ENCODE peak calls at places on chromosome 11, in five cellular contexts. L is endodermal cell, W is testis, T is dorsolateral prefrontal cortex, A is prostate gland. F is an unnamed sample.

GRCh38 chr11:36508743-36509142 is 1.3 kb downstream of the TRAF6 start:
- DNase-seq in L (no peak), W (no peak), T (no peak), A (no peak), F (no peak)

GRCh38 chr11:92296138-92296515 is 71.5 kb downstream of the FAT3 start:
- DNase-seq in L (no peak), W (no peak), T (no peak), A (no peak), F (no peak)

GRCh38 chr11:19873730-19874129 is 161.1 kb downstream of the NAV2 start:
- DNase-seq in L (peak; percentile 72), W (no peak), T (no peak), A (no peak), F (no peak)

GRCh38 chr11:2308713-2309112 is 6.9 kb downstream of the TSPAN32 start:
- DNase-seq in L (no peak), W (no peak), T (no peak), A (no peak), F (no peak)

GRCh38 chr11:57475191-57475590 is 14.9 kb downstream of the RTN4RL2 start:
- DNase-seq in L (no peak), W (no peak), T (no peak), A (no peak), F (no peak)

GRCh38 chr11:95245038-95245437 is 14.0 kb upstream of the SESN3 start:
- DNase-seq in L (no peak), W (no peak), T (no peak), A (no peak), F (no peak)

GRCh38 chr11:64447717-64448598 is 89.0 kb downstream of the RPS6KA4 start:
- DNase-seq in L (peak; percentile 55), W (peak; percentile 44), T (no peak), A (peak; percentile 74), F (no peak)

GRCh38 chr11:122642472-122642922 is 13.0 kb upstream of the UBASH3B start:
- DNase-seq in L (no peak), W (no peak), T (no peak), A (no peak), F (no peak)

GRCh38 chr11:64219354-64219684 is 6.7 kb downstream of the TRPT1 start:
- DNase-seq in L (no peak), W (no peak), T (no peak), A (no peak), F (no peak)

GRCh38 chr11:33893711-33894401 is 2.0 kb upstream of the LMO2 start:
- DNase-seq in L (no peak), W (no peak), T (no peak), A (no peak), F (no peak)

GRCh38 chr11:97990162-97990920 is 1030.4 kb upstream of the CNTN5 start:
- DNase-seq in L (no peak), W (no peak), T (no peak), A (no peak), F (no peak)

GRCh38 chr11:23313001-23313400 is 452.7 kb upstream of the CCDC179 start:
- DNase-seq in L (no peak), W (no peak), T (no peak), A (no peak), F (no peak)

GRCh38 chr11:89293966-89294679 is 116.4 kb downstream of the TYR start:
- DNase-seq in L (peak; percentile 81), W (peak; percentile 17), T (no peak), A (no peak), F (peak; percentile 2)

GRCh38 chr11:132821027-132821426 is 711.3 kb downstream of the OPCML start:
- DNase-seq in L (no peak), W (no peak), T (no peak), A (no peak), F (no peak)

GRCh38 chr11:68773521-68774187 is 22.3 kb upstream of the TESMIN start:
- DNase-seq in L (no peak), W (peak; percentile 86), T (no peak), A (no peak), F (no peak)

GRCh38 chr11:71338806-71339177 is 86.4 kb upstream of the SHANK2 start:
- DNase-seq in L (no peak), W (no peak), T (no peak), A (no peak), F (no peak)

GRCh38 chr11:11845066-11845465 is 3.3 kb downstream of the USP47 start:
- DNase-seq in L (no peak), W (no peak), T (no peak), A (peak; percentile 36), F (peak; percentile 10)

GRCh38 chr11:99080154-99080553 is 59.4 kb downstream of the CNTN5 start:
- DNase-seq in L (no peak), W (no peak), T (no peak), A (no peak), F (no peak)

GRCh38 chr11:30521297-30522071 is 64.7 kb downstream of the MPPED2 start:
- DNase-seq in L (no peak), W (no peak), T (no peak), A (no peak), F (no peak)

GRCh38 chr11:58813693-58814092 is 30.8 kb downstream of the GLYATL2 start:
- DNase-seq in L (no peak), W (no peak), T (no peak), A (no peak), F (no peak)

GRCh38 chr11:66366844-66367477 is 4.6 kb downstream of the SLC29A2 start:
- DNase-seq in L (no peak), W (no peak), T (no peak), A (no peak), F (no peak)

GRCh38 chr11:110373061-110373702 is 56.6 kb upstream of the FDX1 start:
- DNase-seq in L (no peak), W (no peak), T (no peak), A (no peak), F (no peak)

GRCh38 chr11:12134239-12134590 is 23.8 kb downstream of the MICAL2 start:
- DNase-seq in L (no peak), W (no peak), T (no peak), A (no peak), F (no peak)

GRCh38 chr11:10208045-10208674 is 85.9 kb downstream of the SBF2 start:
- DNase-seq in L (no peak), W (no peak), T (no peak), A (no peak), F (no peak)

GRCh38 chr11:75740681-75741080 is 23.0 kb downstream of the MOGAT2 start:
- DNase-seq in L (peak; percentile 41), W (no peak), T (no peak), A (no peak), F (no peak)

GRCh38 chr11:84865257-84865656 is 761.9 kb downstream of the DLG2 start:
- DNase-seq in L (no peak), W (no peak), T (no peak), A (no peak), F (no peak)

GRCh38 chr11:120539681-120540369 is 28.3 kb downstream of the GRIK4 start:
- DNase-seq in L (no peak), W (no peak), T (no peak), A (no peak), F (peak; percentile 49)

GRCh38 chr11:101881586-101881985 is 33.2 kb upstream of the CEP126 start:
- DNase-seq in L (no peak), W (no peak), T (no peak), A (no peak), F (no peak)

GRCh38 chr11:19955660-19956059 is 204.6 kb downstream of the DBX1 start:
- DNase-seq in L (no peak), W (no peak), T (no peak), A (no peak), F (peak; percentile 48)

GRCh38 chr11:128720522-128720985 is 26.7 kb downstream of the FLI1 start:
- DNase-seq in L (peak; percentile 58), W (no peak), T (no peak), A (no peak), F (no peak)
- H3K4me3 ChIP-seq in L (no peak overlapping the region), W (no peak overlapping the region), T (peak overlapping the region; percentile 19), A (no peak overlapping the region), F (no peak overlapping the region)

DNA sequence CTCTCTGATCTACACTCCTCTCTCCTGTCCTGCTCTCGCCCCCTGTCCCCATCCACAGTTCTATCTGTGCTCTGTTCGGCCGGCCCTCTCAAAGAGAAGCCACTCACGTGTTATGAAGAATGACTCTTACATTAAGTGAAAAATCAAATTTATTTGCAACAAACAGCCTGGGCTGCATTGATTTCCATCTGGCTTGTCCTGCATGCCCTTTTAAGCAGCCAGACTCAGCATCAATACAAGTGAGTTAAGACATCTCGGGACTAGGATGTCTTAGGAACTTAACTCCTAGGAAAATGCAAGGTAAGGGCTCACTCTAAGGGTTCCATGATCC is 373.5 kb downstream of the TENM4 start:
- DNase-seq in L (no peak), W (no peak), T (no peak), A (no peak), F (no peak)
- H3K4me3 ChIP-seq in L (no peak overlapping the region), W (no peak overlapping the region), T (no peak overlapping the region), A (no peak overlapping the region), F (no peak overlapping the region)

GRCh38 chr11:8261921-8262551 is 1.6 kb downstream of the LMO1 start:
- DNase-seq in L (peak; percentile 60), W (no peak), T (no peak), A (no peak), F (no peak)
- H3K4me3 ChIP-seq in L (peak overlapping the region; percentile 73), W (peak overlapping the region; percentile 37), T (peak overlapping the region; percentile 68), A (peak overlapping the region; percentile 45), F (no peak overlapping the region)

GRCh38 chr11:60280412-60280811 is at the start of gene MS4A4A:
- DNase-seq in L (no peak), W (peak; percentile 20), T (no peak), A (no peak), F (no peak)

GRCh38 chr11:60281482-60281881 is 1.0 kb downstream of the MS4A4A start:
- DNase-seq in L (no peak), W (no peak), T (no peak), A (no peak), F (no peak)

DNA sequence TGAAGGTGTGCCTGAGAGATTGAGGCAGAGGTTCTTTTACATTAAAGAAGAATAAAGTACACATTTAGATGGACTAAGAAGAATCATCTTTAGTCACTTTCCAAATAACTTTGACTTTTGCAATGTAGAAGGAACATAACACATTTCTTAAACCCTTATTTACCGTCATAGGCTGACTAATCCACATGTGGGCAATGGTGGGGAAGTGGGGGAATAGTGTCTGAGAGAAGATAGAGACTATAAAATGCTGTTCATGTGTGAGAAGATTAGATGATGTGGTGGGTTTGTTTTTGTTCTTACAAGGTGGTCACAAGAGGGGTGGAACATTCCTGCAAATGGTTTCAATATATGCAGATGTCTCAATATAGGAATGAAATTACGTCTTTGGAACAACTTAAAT is 1.8 kb downstream of the MS4A4A start:
- DNase-seq in L (no peak), W (no peak), T (no peak), A (no peak), F (no peak)
- H3K4me3 ChIP-seq in L (no peak overlapping the region), W (no peak overlapping the region), T (no peak overlapping the region), A (no peak overlapping the region), F (no peak overlapping the region)